ENCODE peak calls at places on chromosome 4, in five cellular contexts. R is GM12878, N is H1, W is HepG2, A is K562. C is an unnamed sample.

GRCh38 chr4:128553665-128554515 is 255.6 kb upstream of the JADE1 start:
- DNase-seq in N (no peak), W (no peak), A (no peak), R (no peak), C (peak)

GRCh38 chr4:182212211-182212761 is 30.9 kb upstream of the TENM3 start:
- DNase-seq in A (no peak), N (no peak), W (no peak), R (no peak), C (no peak)

GRCh38 chr4:86496094-86497060 is 97.7 kb upstream of the PTPN13 start:
- DNase-seq in N (no peak), W (no peak), A (peak), R (no peak), C (peak)

GRCh38 chr4:73726000-73726399 is 14.4 kb upstream of the CXCL8 start:
- DNase-seq in A (no peak), R (no peak), W (no peak), N (no peak), C (peak)

GRCh38 chr4:183355405-183355804 is 33.2 kb upstream of the CLDN24 start:
- DNase-seq in R (no peak), W (no peak), A (no peak), N (no peak), C (no peak)

GRCh38 chr4:120709986-120710385 is 212.5 kb downstream of the PRDM5 start:
- DNase-seq in A (no peak), R (no peak), N (no peak), W (no peak), C (no peak)

GRCh38 chr4:11635336-11635735 is 206.6 kb upstream of the HS3ST1 start:
- DNase-seq in W (no peak), N (no peak), A (no peak), R (no peak), C (no peak)

GRCh38 chr4:78478523-78478922 is 73.0 kb upstream of the ANXA3 start:
- DNase-seq in N (no peak), W (no peak), R (no peak), A (no peak), C (no peak)

GRCh38 chr4:150150545-150151156 is 72.4 kb downstream of the DCLK2 start:
- DNase-seq in R (no peak), A (no peak), N (no peak), W (no peak), C (no peak)

GRCh38 chr4:57095956-57096355 is 14.2 kb downstream of the IGFBP7 start:
- DNase-seq in N (no peak), W (no peak), R (no peak), A (no peak), C (no peak)

GRCh38 chr4:108903464-108904221 is 140.8 kb upstream of the ETNPPL start:
- DNase-seq in A (no peak), R (no peak), W (no peak), N (no peak), C (no peak)

GRCh38 chr4:75995727-75996126 is 5.0 kb upstream of the SDAD1 start:
- DNase-seq in W (peak), R (no peak), A (peak), N (no peak), C (peak)

GRCh38 chr4:98113005-98113404 is 30.3 kb downstream of the STPG2 start:
- DNase-seq in A (peak), R (no peak), N (no peak), W (peak), C (peak)

GRCh38 chr4:85901500-85901899 is 426.6 kb downstream of the ARHGAP24 start:
- DNase-seq in R (no peak), A (no peak), W (no peak), N (no peak), C (peak)

GRCh38 chr4:188145626-188146025 is 6.4 kb downstream of the TRIML1 start:
- DNase-seq in R (no peak), A (no peak), N (no peak), W (no peak), C (no peak)

GRCh38 chr4:109977854-109978501 is 65.3 kb downstream of the EGF start:
- DNase-seq in A (peak), W (peak), R (no peak), N (no peak), C (peak)
- TF ChIP-seq KDM1A in A (no peak), W (no peak), R (no peak), N (no peak), C (no peak)

DNA sequence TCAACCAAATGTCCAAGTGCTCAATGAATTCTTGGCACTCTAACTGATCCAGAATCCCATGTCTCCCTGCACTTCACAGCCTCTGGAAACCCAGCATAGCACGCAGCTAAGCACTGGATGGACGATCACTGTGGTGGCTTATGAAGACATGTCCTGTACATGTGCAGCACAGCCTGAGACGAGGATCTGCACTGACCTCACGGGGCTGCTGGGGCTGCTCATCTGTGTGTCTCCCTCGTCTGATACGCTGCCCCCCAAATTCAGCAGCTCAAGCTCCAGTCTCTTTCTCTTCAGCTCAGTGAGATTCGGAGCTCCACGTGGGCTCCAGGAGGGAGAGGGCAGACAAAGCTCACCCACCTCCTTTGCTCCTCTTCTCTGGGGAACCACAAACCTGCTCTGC is 126.9 kb downstream of the CPZ start:
- DNase-seq in N (peak), A (no peak), W (no peak), R (no peak), C (no peak)
- TF ChIP-seq KDM1A in N (no peak), A (no peak), W (no peak), R (no peak), C (no peak)

DNA sequence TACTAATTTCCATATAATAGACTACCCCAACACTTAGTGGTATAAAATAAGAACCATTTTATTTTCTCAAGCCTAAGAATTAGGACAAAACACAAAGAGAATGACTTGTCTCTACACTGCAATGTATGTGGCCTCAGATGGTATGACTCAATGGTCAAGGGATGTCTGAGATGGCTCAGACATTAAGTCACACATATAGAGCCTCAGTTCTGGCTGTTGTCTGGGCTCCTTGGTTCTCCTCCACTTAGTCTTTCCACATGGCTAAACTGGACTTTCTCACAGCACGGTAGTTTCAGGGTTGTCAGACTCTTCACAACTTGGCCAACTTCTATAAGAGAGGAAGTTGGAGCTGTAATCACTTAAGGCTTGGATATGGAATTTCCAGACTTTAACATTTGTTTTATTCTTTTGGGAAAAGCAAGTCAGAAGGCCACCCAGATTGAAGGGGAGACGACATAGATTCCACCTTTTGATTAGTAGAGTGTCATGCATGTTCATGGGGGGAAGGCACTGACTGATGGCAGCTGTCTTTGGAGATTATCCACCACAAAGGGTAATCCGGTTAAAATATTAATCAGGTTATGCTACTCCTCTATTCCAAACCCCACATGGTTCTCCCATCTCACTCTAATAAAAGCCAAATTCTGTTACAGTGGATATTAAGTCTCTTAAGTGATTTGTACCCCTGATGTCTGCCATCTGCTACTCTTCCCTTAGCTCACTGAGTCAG is 9.4 kb downstream of the IL15 start:
- DNase-seq in A (no peak), R (no peak), N (no peak), W (no peak), C (no peak)
- TF ChIP-seq KDM1A in A (no peak), R (no peak), N (no peak), W (no peak), C (no peak)

GRCh38 chr4:32135642-32136041 is 1415.5 kb downstream of the PCDH7 start:
- DNase-seq in N (no peak), W (no peak), R (no peak), A (no peak), C (no peak)
- TF ChIP-seq KDM1A in N (no peak), W (no peak), R (no peak), A (no peak), C (no peak)

C was measured in A549.